ENCODE peak calls at places on chromosomes 5 and 9, in four cellular contexts. O, C, E and J are unnamed samples.

GRCh38 chr5:2591777-2592453 is 159.6 kb downstream of the IRX2 start:
- DNase-seq in O (no peak), C (no peak), E (no peak), J (no peak)

GRCh38 chr5:100502684-100503083 is 32.5 kb upstream of the FAM174A start:
- DNase-seq in O (no peak), C (no peak), E (no peak), J (no peak)

GRCh38 chr5:176175101-176175852 is 62.9 kb upstream of the SIMC1 start:
- DNase-seq in O (no peak), C (no peak), E (no peak), J (no peak)

GRCh38 chr5:65391591-65391990 is 90.1 kb downstream of the ADAMTS6 start:
- DNase-seq in O (no peak), C (no peak), E (no peak), J (no peak)

GRCh38 chr9:137189297-137190295 is 1.1 kb downstream of the SSNA1 start:
- DNase-seq in O (no peak), C (peak; percentile 72), E (no peak), J (no peak)

GRCh38 chr5:173534664-173535063 is 81.8 kb downstream of the BOD1 start:
- DNase-seq in O (no peak), C (no peak), E (no peak), J (no peak)

GRCh38 chr9:108196332-108196731 is 659.5 kb downstream of the ACTL7B start:
- DNase-seq in O (no peak), C (no peak), E (no peak), J (no peak)

GRCh38 chr5:109191153-109191558 is 218.6 kb downstream of the PJA2 start:
- DNase-seq in O (no peak), C (no peak), E (peak; percentile 40), J (no peak)

GRCh38 chr9:88746029-88746743 is 211.2 kb downstream of the NXNL2 start:
- DNase-seq in O (no peak), C (no peak), E (no peak), J (no peak)

GRCh38 chr5:38722918-38723317 is 122.9 kb upstream of the OSMR start:
- DNase-seq in O (no peak), C (no peak), E (no peak), J (no peak)

GRCh38 chr5:95773325-95774059 is 42.4 kb downstream of the RHOBTB3 start:
- DNase-seq in O (no peak), C (no peak), E (peak; percentile 40), J (peak; percentile 10)
- TF ChIP-seq GABPA in O (no peak), C (no peak), E (no peak), J (no peak)

GRCh38 chr5:174997688-174998087 is 273.3 kb downstream of the MSX2 start:
- DNase-seq in O (no peak), C (no peak), E (no peak), J (no peak)

GRCh38 chr5:174996941-174997340 is 272.6 kb downstream of the MSX2 start:
- DNase-seq in O (no peak), C (no peak), E (no peak), J (no peak)

GRCh38 chr5:174999581-174999980 is 275.2 kb downstream of the MSX2 start:
- DNase-seq in O (no peak), C (no peak), E (no peak), J (no peak)

GRCh38 chr5:174995827-174996226 is 271.4 kb downstream of the MSX2 start:
- DNase-seq in O (no peak), C (no peak), E (no peak), J (no peak)

GRCh38 chr5:174998131-174998730 is 273.8 kb downstream of the MSX2 start:
- DNase-seq in O (no peak), C (no peak), E (no peak), J (no peak)
- TF ChIP-seq FOXM1 in O (no peak), C (no peak), E (no peak), J (no peak)

DNA sequence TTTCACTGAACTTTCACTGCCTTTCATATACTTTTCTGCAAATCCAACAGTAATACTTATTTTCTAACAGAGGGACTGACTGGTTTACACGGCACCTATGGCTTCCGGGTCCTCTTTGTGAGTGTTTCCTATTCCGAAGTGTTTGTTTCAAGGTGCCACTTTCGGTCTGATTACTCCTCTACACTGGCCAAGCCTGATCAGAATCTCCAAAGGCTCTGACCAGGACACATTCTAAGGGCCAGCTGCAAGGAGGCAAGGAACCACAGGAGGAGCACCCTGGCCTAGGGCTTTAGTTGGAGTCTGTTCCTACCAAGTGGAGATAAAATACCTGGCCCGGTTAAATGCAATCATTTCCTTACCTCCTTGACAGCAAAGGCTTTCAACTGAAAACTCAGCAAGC is 132.1 kb downstream of the GLIS3 start:
- DNase-seq in O (no peak), C (no peak), E (no peak), J (no peak)
- TF ChIP-seq GABPA in O (no peak), C (no peak), E (no peak), J (no peak)

GRCh38 chr5:172235132-172235780 is 41.3 kb downstream of the EFCAB9 start:
- DNase-seq in O (peak; percentile 59), C (no peak), E (no peak), J (peak; percentile 73)
- TF ChIP-seq FOXM1 in O (no peak), C (no peak), E (no peak), J (no peak)

GRCh38 chr9:83937861-83938455 is 16.7 kb upstream of the KIF27 start:
- DNase-seq in O (no peak), C (peak; percentile 54), E (peak; percentile 41), J (peak; percentile 68)
- TF ChIP-seq GABPA in O (no peak), C (no peak), E (no peak), J (no peak)

DNA sequence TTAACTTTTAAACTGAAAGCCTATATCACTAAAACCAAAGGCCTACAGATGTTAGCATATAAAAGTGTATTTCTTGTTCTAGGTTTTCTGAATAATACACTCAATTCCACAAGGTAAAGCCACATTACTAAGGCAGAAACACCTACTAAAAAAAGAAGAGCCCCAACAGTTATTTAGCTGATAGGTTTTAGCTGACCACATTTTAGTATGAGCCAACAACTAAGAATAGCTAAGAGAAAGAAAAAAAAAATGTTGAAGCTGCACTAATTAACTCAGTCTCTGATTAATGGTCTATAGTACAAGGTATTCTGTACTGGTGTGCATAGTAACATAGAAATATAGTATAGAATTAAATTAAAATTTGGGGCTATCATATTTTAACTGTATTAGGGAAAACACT is 23.5 kb downstream of the ZFR start:
- DNase-seq in O (no peak), C (no peak), E (no peak), J (no peak)
- TF ChIP-seq FOXM1 in O (no peak), C (no peak), E (no peak), J (no peak)

GRCh38 chr9:95857896-95858295 is 17.6 kb upstream of the ERCC6L2 start:
- DNase-seq in O (peak; percentile 38), C (no peak), E (no peak), J (no peak)

GRCh38 chr9:95848764-95849163 is 26.7 kb upstream of the ERCC6L2 start:
- DNase-seq in O (no peak), C (no peak), E (no peak), J (no peak)

GRCh38 chr9:95857122-95857521 is 18.4 kb upstream of the ERCC6L2 start:
- DNase-seq in O (no peak), C (peak; percentile 53), E (no peak), J (peak; percentile 16)

GRCh38 chr9:95854386-95855015 is 21.0 kb upstream of the ERCC6L2 start:
- DNase-seq in O (no peak), C (no peak), E (no peak), J (no peak)

GRCh38 chr9:95852059-95853032 is 23.1 kb upstream of the ERCC6L2 start:
- DNase-seq in O (peak; percentile 84), C (no peak), E (peak; percentile 38), J (no peak)
- TF ChIP-seq GABPA in O (peak; percentile 81), C (no peak), E (no peak), J (no peak)

GRCh38 chr9:129177443-129177790 is 644 bp downstream of the IER5L start:
- DNase-seq in O (no peak), C (peak; percentile 77), E (peak; percentile 53), J (no peak)
- TF ChIP-seq FOXM1 in O (no peak), C (no peak), E (no peak), J (no peak)

GRCh38 chr9:77543131-77543822 is 104.8 kb downstream of the GNA14 start:
- DNase-seq in O (no peak), C (no peak), E (no peak), J (no peak)

GRCh38 chr9:77546391-77546790 is 101.7 kb downstream of the GNA14 start:
- DNase-seq in O (no peak), C (no peak), E (no peak), J (no peak)

GRCh38 chr9:77544491-77545000 is 103.6 kb downstream of the GNA14 start:
- DNase-seq in O (no peak), C (no peak), E (no peak), J (no peak)

GRCh38 chr9:77541055-77541454 is 107.1 kb downstream of the GNA14 start:
- DNase-seq in O (no peak), C (no peak), E (no peak), J (no peak)

GRCh38 chr9:77541600-77541999 is 106.5 kb downstream of the GNA14 start:
- DNase-seq in O (no peak), C (no peak), E (no peak), J (no peak)
- TF ChIP-seq GABPA in O (no peak), C (no peak), E (no peak), J (no peak)